ENCODE peak calls at places on chromosomes 7 and 10, in nine cellular contexts. One of them, this sample, is unnamed.

GRCh38 chr10:100637785-100638184 is 102.0 kb downstream of the HIF1AN start:
- DNase-seq in PC-3: peak
- DNase-seq in fibroblast of pulmonary artery: no peak
- DNase-seq in HL-60: no peak
- DNase-seq in kidney epithelial cell: no peak
- DNase-seq in uterus: no peak
- DNase-seq in AG10803: no peak
- DNase-seq in adrenal gland: no peak
- DNase-seq in GM13976: peak
- DNase-seq in this sample: no peak

GRCh38 chr10:88066876-88067275 is 203.5 kb downstream of the PTEN start:
- DNase-seq in PC-3: no peak
- DNase-seq in fibroblast of pulmonary artery: no peak
- DNase-seq in HL-60: peak
- DNase-seq in kidney epithelial cell: no peak
- DNase-seq in uterus: no peak
- DNase-seq in AG10803: no peak
- DNase-seq in adrenal gland: no peak
- DNase-seq in GM13976: no peak
- DNase-seq in this sample: no peak

GRCh38 chr10:23095404-23095965 is at the start of gene MSRB2:
- DNase-seq in PC-3: peak
- DNase-seq in fibroblast of pulmonary artery: peak
- DNase-seq in HL-60: peak
- DNase-seq in kidney epithelial cell: peak
- DNase-seq in uterus: peak
- DNase-seq in AG10803: peak
- DNase-seq in adrenal gland: peak
- DNase-seq in GM13976: peak
- DNase-seq in this sample: peak

GRCh38 chr7:84085147-84085546 is 109.4 kb downstream of the SEMA3A start:
- DNase-seq in PC-3: peak
- DNase-seq in fibroblast of pulmonary artery: peak
- DNase-seq in HL-60: no peak
- DNase-seq in kidney epithelial cell: no peak
- DNase-seq in uterus: no peak
- DNase-seq in AG10803: peak
- DNase-seq in adrenal gland: no peak
- DNase-seq in GM13976: no peak
- DNase-seq in this sample: no peak

GRCh38 chr7:70502117-70502516 is 629.8 kb upstream of the GALNT17 start:
- DNase-seq in PC-3: no peak
- DNase-seq in fibroblast of pulmonary artery: no peak
- DNase-seq in HL-60: no peak
- DNase-seq in kidney epithelial cell: no peak
- DNase-seq in uterus: no peak
- DNase-seq in AG10803: no peak
- DNase-seq in adrenal gland: no peak
- DNase-seq in GM13976: no peak
- DNase-seq in this sample: no peak

GRCh38 chr7:111784971-111785575 is 222.8 kb upstream of the IMMP2L start:
- DNase-seq in PC-3: peak
- DNase-seq in fibroblast of pulmonary artery: no peak
- DNase-seq in HL-60: no peak
- DNase-seq in kidney epithelial cell: no peak
- DNase-seq in uterus: no peak
- DNase-seq in AG10803: no peak
- DNase-seq in adrenal gland: no peak
- DNase-seq in GM13976: no peak
- DNase-seq in this sample: no peak

GRCh38 chr7:94666879-94667587 is 11.1 kb upstream of the SGCE start:
- DNase-seq in PC-3: no peak
- DNase-seq in fibroblast of pulmonary artery: no peak
- DNase-seq in HL-60: no peak
- DNase-seq in kidney epithelial cell: no peak
- DNase-seq in uterus: no peak
- DNase-seq in AG10803: no peak
- DNase-seq in adrenal gland: no peak
- DNase-seq in GM13976: no peak
- DNase-seq in this sample: no peak

GRCh38 chr10:105969884-105970377 is 1194.6 kb downstream of the SORCS1 start:
- DNase-seq in PC-3: no peak
- DNase-seq in fibroblast of pulmonary artery: no peak
- DNase-seq in HL-60: no peak
- DNase-seq in kidney epithelial cell: no peak
- DNase-seq in uterus: no peak
- DNase-seq in AG10803: no peak
- DNase-seq in adrenal gland: no peak
- DNase-seq in GM13976: no peak
- DNase-seq in this sample: no peak

GRCh38 chr10:75632750-75633462 is 201.5 kb downstream of the LRMDA start:
- DNase-seq in PC-3: no peak
- DNase-seq in fibroblast of pulmonary artery: no peak
- DNase-seq in HL-60: no peak
- DNase-seq in kidney epithelial cell: no peak
- DNase-seq in uterus: peak
- DNase-seq in AG10803: peak
- DNase-seq in adrenal gland: no peak
- DNase-seq in GM13976: no peak
- DNase-seq in this sample: no peak

GRCh38 chr7:14850039-14850438 is 52.5 kb downstream of the DGKB start:
- DNase-seq in PC-3: peak
- DNase-seq in fibroblast of pulmonary artery: peak
- DNase-seq in HL-60: peak
- DNase-seq in kidney epithelial cell: no peak
- DNase-seq in uterus: no peak
- DNase-seq in AG10803: no peak
- DNase-seq in adrenal gland: no peak
- DNase-seq in GM13976: no peak
- DNase-seq in this sample: no peak

GRCh38 chr10:24115403-24115802 is 93.5 kb upstream of the KIAA1217 start:
- DNase-seq in PC-3: no peak
- DNase-seq in fibroblast of pulmonary artery: peak
- DNase-seq in HL-60: no peak
- DNase-seq in kidney epithelial cell: no peak
- DNase-seq in uterus: no peak
- DNase-seq in AG10803: no peak
- DNase-seq in adrenal gland: no peak
- DNase-seq in GM13976: no peak
- DNase-seq in this sample: no peak

GRCh38 chr7:123876557-123877256 is 31.7 kb downstream of the HYAL4 start:
- DNase-seq in PC-3: no peak
- DNase-seq in fibroblast of pulmonary artery: no peak
- DNase-seq in HL-60: no peak
- DNase-seq in kidney epithelial cell: no peak
- DNase-seq in uterus: no peak
- DNase-seq in AG10803: no peak
- DNase-seq in adrenal gland: no peak
- DNase-seq in GM13976: no peak
- DNase-seq in this sample: no peak

GRCh38 chr7:14021069-14021468 is 31.6 kb upstream of the ETV1 start:
- DNase-seq in PC-3: peak
- DNase-seq in fibroblast of pulmonary artery: peak
- DNase-seq in HL-60: no peak
- DNase-seq in kidney epithelial cell: peak
- DNase-seq in uterus: no peak
- DNase-seq in AG10803: peak
- DNase-seq in adrenal gland: no peak
- DNase-seq in GM13976: no peak
- DNase-seq in this sample: no peak

GRCh38 chr10:3911713-3912442 is 126.9 kb upstream of the KLF6 start:
- DNase-seq in PC-3: no peak
- DNase-seq in fibroblast of pulmonary artery: peak
- DNase-seq in HL-60: no peak
- DNase-seq in kidney epithelial cell: no peak
- DNase-seq in uterus: no peak
- DNase-seq in AG10803: peak
- DNase-seq in adrenal gland: no peak
- DNase-seq in GM13976: no peak
- DNase-seq in this sample: no peak

GRCh38 chr7:140005754-140006503 is 56.8 kb downstream of the PARP12 start:
- DNase-seq in PC-3: peak
- DNase-seq in fibroblast of pulmonary artery: peak
- DNase-seq in HL-60: no peak
- DNase-seq in kidney epithelial cell: no peak
- DNase-seq in uterus: no peak
- DNase-seq in AG10803: peak
- DNase-seq in adrenal gland: peak
- DNase-seq in GM13976: no peak
- DNase-seq in this sample: peak
- TF ChIP-seq CTCF in PC-3: peak
- TF ChIP-seq CTCF in fibroblast of pulmonary artery: peak
- TF ChIP-seq CTCF in HL-60: peak
- TF ChIP-seq CTCF in kidney epithelial cell: peak
- TF ChIP-seq CTCF in uterus: no peak
- TF ChIP-seq CTCF in AG10803: peak
- TF ChIP-seq CTCF in adrenal gland: peak
- TF ChIP-seq CTCF in GM13976: peak
- TF ChIP-seq CTCF in this sample: no peak

GRCh38 chr10:29553732-29554260 is 81.0 kb downstream of the SVIL start:
- DNase-seq in PC-3: no peak
- DNase-seq in fibroblast of pulmonary artery: no peak
- DNase-seq in HL-60: no peak
- DNase-seq in kidney epithelial cell: no peak
- DNase-seq in uterus: no peak
- DNase-seq in AG10803: no peak
- DNase-seq in adrenal gland: no peak
- DNase-seq in GM13976: no peak
- DNase-seq in this sample: no peak
- TF ChIP-seq CTCF in PC-3: no peak
- TF ChIP-seq CTCF in fibroblast of pulmonary artery: no peak
- TF ChIP-seq CTCF in HL-60: no peak
- TF ChIP-seq CTCF in kidney epithelial cell: no peak
- TF ChIP-seq CTCF in uterus: no peak
- TF ChIP-seq CTCF in AG10803: no peak
- TF ChIP-seq CTCF in adrenal gland: no peak
- TF ChIP-seq CTCF in GM13976: no peak
- TF ChIP-seq CTCF in this sample: no peak

GRCh38 chr10:50554995-50555568 is 68.7 kb downstream of the SGMS1 start:
- DNase-seq in PC-3: peak
- DNase-seq in fibroblast of pulmonary artery: peak
- DNase-seq in HL-60: no peak
- DNase-seq in kidney epithelial cell: no peak
- DNase-seq in uterus: no peak
- DNase-seq in AG10803: peak
- DNase-seq in adrenal gland: no peak
- DNase-seq in GM13976: no peak
- DNase-seq in this sample: no peak
- TF ChIP-seq CTCF in PC-3: peak
- TF ChIP-seq CTCF in fibroblast of pulmonary artery: no peak
- TF ChIP-seq CTCF in HL-60: no peak
- TF ChIP-seq CTCF in kidney epithelial cell: peak
- TF ChIP-seq CTCF in uterus: no peak
- TF ChIP-seq CTCF in AG10803: no peak
- TF ChIP-seq CTCF in adrenal gland: no peak
- TF ChIP-seq CTCF in GM13976: no peak
- TF ChIP-seq CTCF in this sample: no peak

GRCh38 chr10:86376852-86377796 is 10.5 kb upstream of the GRID1 start:
- DNase-seq in PC-3: peak
- DNase-seq in fibroblast of pulmonary artery: peak
- DNase-seq in HL-60: no peak
- DNase-seq in kidney epithelial cell: no peak
- DNase-seq in uterus: peak
- DNase-seq in AG10803: peak
- DNase-seq in adrenal gland: peak
- DNase-seq in GM13976: peak
- DNase-seq in this sample: peak
- TF ChIP-seq CTCF in PC-3: peak
- TF ChIP-seq CTCF in fibroblast of pulmonary artery: peak
- TF ChIP-seq CTCF in HL-60: peak
- TF ChIP-seq CTCF in kidney epithelial cell: peak
- TF ChIP-seq CTCF in uterus: peak
- TF ChIP-seq CTCF in AG10803: peak
- TF ChIP-seq CTCF in adrenal gland: peak
- TF ChIP-seq CTCF in GM13976: peak
- TF ChIP-seq CTCF in this sample: peak

GRCh38 chr10:34835908-34836558 is 20.9 kb upstream of the PARD3 start:
- DNase-seq in PC-3: peak
- DNase-seq in fibroblast of pulmonary artery: no peak
- DNase-seq in HL-60: no peak
- DNase-seq in kidney epithelial cell: no peak
- DNase-seq in uterus: no peak
- DNase-seq in AG10803: no peak
- DNase-seq in adrenal gland: no peak
- DNase-seq in GM13976: peak
- DNase-seq in this sample: no peak
- TF ChIP-seq CTCF in PC-3: no peak
- TF ChIP-seq CTCF in fibroblast of pulmonary artery: no peak
- TF ChIP-seq CTCF in HL-60: no peak
- TF ChIP-seq CTCF in kidney epithelial cell: no peak
- TF ChIP-seq CTCF in uterus: no peak
- TF ChIP-seq CTCF in AG10803: no peak
- TF ChIP-seq CTCF in adrenal gland: no peak
- TF ChIP-seq CTCF in GM13976: no peak
- TF ChIP-seq CTCF in this sample: no peak

GRCh38 chr10:43407148-43407575 is 1.8 kb downstream of the HNRNPF start:
- DNase-seq in PC-3: peak
- DNase-seq in fibroblast of pulmonary artery: peak
- DNase-seq in HL-60: no peak
- DNase-seq in kidney epithelial cell: no peak
- DNase-seq in uterus: peak
- DNase-seq in AG10803: peak
- DNase-seq in adrenal gland: peak
- DNase-seq in GM13976: peak
- DNase-seq in this sample: peak

GRCh38 chr10:43408710-43409384 is at the start of gene HNRNPF:
- DNase-seq in PC-3: peak
- DNase-seq in fibroblast of pulmonary artery: peak
- DNase-seq in HL-60: peak
- DNase-seq in kidney epithelial cell: peak
- DNase-seq in uterus: peak
- DNase-seq in AG10803: peak
- DNase-seq in adrenal gland: peak
- DNase-seq in GM13976: peak
- DNase-seq in this sample: peak

GRCh38 chr10:43409385-43410109 is 561 bp upstream of the HNRNPF start:
- DNase-seq in PC-3: peak
- DNase-seq in fibroblast of pulmonary artery: no peak
- DNase-seq in HL-60: peak
- DNase-seq in kidney epithelial cell: no peak
- DNase-seq in uterus: peak
- DNase-seq in AG10803: no peak
- DNase-seq in adrenal gland: peak
- DNase-seq in GM13976: peak
- DNase-seq in this sample: peak

GRCh38 chr10:43407576-43408330 is 1.2 kb downstream of the HNRNPF start:
- DNase-seq in PC-3: peak
- DNase-seq in fibroblast of pulmonary artery: peak
- DNase-seq in HL-60: peak
- DNase-seq in kidney epithelial cell: peak
- DNase-seq in uterus: peak
- DNase-seq in AG10803: peak
- DNase-seq in adrenal gland: peak
- DNase-seq in GM13976: peak
- DNase-seq in this sample: peak

DNA sequence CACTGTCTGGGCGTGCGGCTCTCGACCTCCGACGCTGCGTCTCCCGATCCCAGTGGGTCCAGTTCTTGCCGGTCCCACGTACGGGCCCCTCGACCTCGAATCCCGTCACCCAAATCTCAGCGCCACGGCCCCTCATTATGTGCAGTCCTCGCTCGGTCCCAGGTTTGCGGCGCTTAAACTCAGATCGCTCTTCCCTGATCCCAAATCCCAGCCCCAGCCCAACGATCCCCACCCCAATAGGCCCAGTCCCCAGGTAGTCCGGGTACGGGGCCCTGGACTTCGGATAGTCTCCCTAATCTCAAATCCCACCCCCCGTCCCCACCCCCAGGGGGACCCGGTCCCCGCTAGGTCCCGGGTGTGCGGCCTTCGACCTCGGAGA is 666 bp downstream of the HNRNPF start:
- DNase-seq in PC-3: no peak
- DNase-seq in fibroblast of pulmonary artery: no peak
- DNase-seq in HL-60: no peak
- DNase-seq in kidney epithelial cell: no peak
- DNase-seq in uterus: no peak
- DNase-seq in AG10803: no peak
- DNase-seq in adrenal gland: no peak
- DNase-seq in GM13976: no peak
- DNase-seq in this sample: no peak
- TF ChIP-seq CTCF in PC-3: peak
- TF ChIP-seq CTCF in fibroblast of pulmonary artery: no peak
- TF ChIP-seq CTCF in HL-60: no peak
- TF ChIP-seq CTCF in kidney epithelial cell: no peak
- TF ChIP-seq CTCF in uterus: no peak
- TF ChIP-seq CTCF in AG10803: no peak
- TF ChIP-seq CTCF in adrenal gland: no peak
- TF ChIP-seq CTCF in GM13976: no peak
- TF ChIP-seq CTCF in this sample: no peak